ENCODE peak calls at places on chromosomes 5 and 9, in eight cellular contexts. One of them, this sample, is unnamed.

GRCh38 chr5:167820266-167820988 is 471.0 kb upstream of the WWC1 start:
- DNase-seq in neural crest cell: no peak
- DNase-seq in body of pancreas: peak
- DNase-seq in NCI-H2171 treated with DMSO at 0.1 percent for 48 hours: no peak
- DNase-seq in pancreas: no peak
- DNase-seq in coronary artery: no peak
- DNase-seq in AML-193: no peak
- DNase-seq in A549: no peak
- DNase-seq in this sample: no peak

GRCh38 chr9:100465270-100465669 is 7.7 kb upstream of the TMEFF1 start:
- DNase-seq in A549: no peak
- DNase-seq in NCI-H2171 treated with DMSO at 0.1 percent for 48 hours: no peak
- DNase-seq in coronary artery: no peak
- DNase-seq in body of pancreas: no peak
- DNase-seq in AML-193: no peak
- DNase-seq in pancreas: no peak
- DNase-seq in neural crest cell: no peak
- DNase-seq in this sample: no peak

GRCh38 chr5:119651496-119651895 is 22.1 kb downstream of the FAM170A start:
- DNase-seq in coronary artery: no peak
- DNase-seq in A549: no peak
- DNase-seq in NCI-H2171 treated with DMSO at 0.1 percent for 48 hours: no peak
- DNase-seq in pancreas: no peak
- DNase-seq in body of pancreas: no peak
- DNase-seq in AML-193: peak
- DNase-seq in neural crest cell: no peak
- DNase-seq in this sample: no peak

GRCh38 chr5:159975462-159976019 is 33.4 kb upstream of the TTC1 start:
- DNase-seq in pancreas: no peak
- DNase-seq in NCI-H2171 treated with DMSO at 0.1 percent for 48 hours: no peak
- DNase-seq in coronary artery: no peak
- DNase-seq in A549: peak
- DNase-seq in body of pancreas: no peak
- DNase-seq in neural crest cell: no peak
- DNase-seq in AML-193: no peak
- DNase-seq in this sample: no peak

GRCh38 chr9:126173929-126174328 is 152.7 kb upstream of the MVB12B start:
- DNase-seq in AML-193: no peak
- DNase-seq in A549: no peak
- DNase-seq in pancreas: no peak
- DNase-seq in body of pancreas: no peak
- DNase-seq in NCI-H2171 treated with DMSO at 0.1 percent for 48 hours: no peak
- DNase-seq in neural crest cell: no peak
- DNase-seq in coronary artery: no peak
- DNase-seq in this sample: peak

GRCh38 chr5:132074772-132075718 is 1.5 kb downstream of the CSF2 start:
- DNase-seq in neural crest cell: no peak
- DNase-seq in coronary artery: no peak
- DNase-seq in AML-193: no peak
- DNase-seq in pancreas: no peak
- DNase-seq in NCI-H2171 treated with DMSO at 0.1 percent for 48 hours: no peak
- DNase-seq in A549: peak
- DNase-seq in body of pancreas: no peak
- DNase-seq in this sample: no peak

GRCh38 chr9:112447283-112447761 is 39.3 kb upstream of the KIAA1958 start:
- DNase-seq in pancreas: no peak
- DNase-seq in AML-193: no peak
- DNase-seq in A549: no peak
- DNase-seq in neural crest cell: no peak
- DNase-seq in body of pancreas: no peak
- DNase-seq in NCI-H2171 treated with DMSO at 0.1 percent for 48 hours: no peak
- DNase-seq in coronary artery: no peak
- DNase-seq in this sample: no peak

GRCh38 chr5:37251673-37252072 is 2.5 kb upstream of the CPLANE1 start:
- DNase-seq in coronary artery: no peak
- DNase-seq in AML-193: no peak
- DNase-seq in pancreas: no peak
- DNase-seq in body of pancreas: no peak
- DNase-seq in A549: no peak
- DNase-seq in NCI-H2171 treated with DMSO at 0.1 percent for 48 hours: no peak
- DNase-seq in neural crest cell: no peak
- DNase-seq in this sample: no peak

GRCh38 chr9:130137870-130138653 is 34.1 kb upstream of the NCS1 start:
- DNase-seq in body of pancreas: peak
- DNase-seq in pancreas: no peak
- DNase-seq in AML-193: no peak
- DNase-seq in neural crest cell: peak
- DNase-seq in A549: peak
- DNase-seq in coronary artery: no peak
- DNase-seq in NCI-H2171 treated with DMSO at 0.1 percent for 48 hours: no peak
- DNase-seq in this sample: no peak

GRCh38 chr5:801472-801871 is 16.9 kb upstream of the ZDHHC11B start:
- DNase-seq in AML-193: no peak
- DNase-seq in neural crest cell: no peak
- DNase-seq in pancreas: no peak
- DNase-seq in NCI-H2171 treated with DMSO at 0.1 percent for 48 hours: no peak
- DNase-seq in body of pancreas: no peak
- DNase-seq in coronary artery: no peak
- DNase-seq in A549: no peak
- DNase-seq in this sample: no peak

GRCh38 chr9:87109182-87109581 is 161.9 kb upstream of the GAS1 start:
- DNase-seq in neural crest cell: no peak
- DNase-seq in coronary artery: no peak
- DNase-seq in AML-193: no peak
- DNase-seq in body of pancreas: no peak
- DNase-seq in NCI-H2171 treated with DMSO at 0.1 percent for 48 hours: no peak
- DNase-seq in pancreas: no peak
- DNase-seq in A549: no peak
- DNase-seq in this sample: no peak

GRCh38 chr9:81519816-81520215 is 169.5 kb downstream of the TLE1 start:
- DNase-seq in body of pancreas: no peak
- DNase-seq in neural crest cell: no peak
- DNase-seq in coronary artery: no peak
- DNase-seq in NCI-H2171 treated with DMSO at 0.1 percent for 48 hours: no peak
- DNase-seq in A549: no peak
- DNase-seq in pancreas: no peak
- DNase-seq in AML-193: no peak
- DNase-seq in this sample: no peak

GRCh38 chr5:178125253-178125916 is 5.4 kb upstream of the RMND5B start:
- DNase-seq in pancreas: no peak
- DNase-seq in NCI-H2171 treated with DMSO at 0.1 percent for 48 hours: no peak
- DNase-seq in coronary artery: no peak
- DNase-seq in body of pancreas: no peak
- DNase-seq in AML-193: no peak
- DNase-seq in neural crest cell: no peak
- DNase-seq in A549: no peak
- DNase-seq in this sample: no peak

GRCh38 chr5:74631088-74631960 is 9.2 kb downstream of the ENC1 start:
- DNase-seq in pancreas: no peak
- DNase-seq in neural crest cell: no peak
- DNase-seq in A549: peak
- DNase-seq in body of pancreas: no peak
- DNase-seq in AML-193: peak
- DNase-seq in NCI-H2171 treated with DMSO at 0.1 percent for 48 hours: no peak
- DNase-seq in coronary artery: no peak
- DNase-seq in this sample: no peak